ENCODE peak calls at places on chromosomes 2 and 18, in seven cellular contexts. M is Peyer's patch, F is NB4, K is transverse colon, J is right lobe of liver, C is A549, T is GM12891. A is an unnamed sample.

GRCh38 chr2:229996320-229996719 is 72.4 kb downstream of the SLC16A14 start:
- DNase-seq in C (no peak), F (no peak), K (no peak), J (no peak), T (no peak), M (no peak), A (no peak)

GRCh38 chr2:207467716-207468347 is 61.9 kb upstream of the CREB1 start:
- DNase-seq in F (no peak), T (no peak), C (no peak), K (no peak), J (no peak), M (no peak), A (no peak)

GRCh38 chr2:239256297-239256696 is 144.5 kb downstream of the HDAC4 start:
- DNase-seq in J (no peak), M (no peak), F (no peak), K (peak), T (no peak), C (no peak), A (no peak)

GRCh38 chr18:70195014-70195614 is 10.4 kb downstream of the RTTN start:
- DNase-seq in F (no peak), C (no peak), T (no peak), J (no peak), K (no peak), M (no peak), A (no peak)

GRCh38 chr2:222440670-222441422 is 16.5 kb downstream of the SGPP2 start:
- DNase-seq in F (peak), J (no peak), K (no peak), M (no peak), C (no peak), T (no peak), A (peak)

GRCh38 chr2:173414823-173415322 is 60.2 kb downstream of the CDCA7 start:
- DNase-seq in K (no peak), T (no peak), M (no peak), C (no peak), J (no peak), F (no peak), A (no peak)

GRCh38 chr2:197028633-197029032 is 102.1 kb upstream of the PGAP1 start:
- DNase-seq in T (no peak), J (no peak), K (no peak), F (no peak), M (no peak), C (no peak), A (no peak)

GRCh38 chr2:223970343-223971128 is 13.3 kb downstream of the MRPL44 start:
- DNase-seq in T (no peak), K (no peak), J (no peak), F (peak), C (no peak), M (peak), A (no peak)

GRCh38 chr2:188122983-188123382 is 168.7 kb upstream of the GULP1 start:
- DNase-seq in C (no peak), F (no peak), T (no peak), J (no peak), K (no peak), M (no peak), A (no peak)

GRCh38 chr2:41886145-41886664 is 161.6 kb upstream of the PKDCC start:
- DNase-seq in K (no peak), T (no peak), F (no peak), M (no peak), C (no peak), J (no peak), A (no peak)

GRCh38 chr2:65846984-65847383 is 414.6 kb upstream of the SPRED2 start:
- DNase-seq in J (no peak), M (no peak), F (no peak), K (no peak), C (no peak), T (no peak), A (no peak)

GRCh38 chr2:158713523-158714138 is 81.5 kb upstream of the DAPL1 start:
- DNase-seq in T (no peak), J (no peak), K (no peak), F (no peak), C (no peak), M (no peak), A (no peak)

GRCh38 chr2:232368311-232368731 is 10.2 kb upstream of the ALPP start:
- DNase-seq in M (no peak), J (no peak), F (no peak), C (peak), T (no peak), K (no peak), A (peak)

GRCh38 chr2:236600892-236601291 is 31.3 kb downstream of the ACKR3 start:
- DNase-seq in C (no peak), J (no peak), K (no peak), T (no peak), F (no peak), M (no peak), A (no peak)

GRCh38 chr2:102141915-102142828 is at the start of gene IL1R1:
- DNase-seq in J (peak), M (no peak), F (peak), K (peak), C (peak), T (peak), A (peak)

GRCh38 chr2:29627366-29627765 is 294.0 kb downstream of the ALK start:
- DNase-seq in T (no peak), J (no peak), K (no peak), M (no peak), C (no peak), F (no peak), A (no peak)

GRCh38 chr2:203855274-203855673 is 12.3 kb upstream of the CTLA4 start:
- DNase-seq in T (no peak), F (no peak), J (no peak), C (no peak), M (no peak), K (no peak), A (no peak)

GRCh38 chr2:46339676-46340459 is 42.7 kb downstream of the EPAS1 start:
- DNase-seq in K (no peak), F (peak), J (no peak), M (no peak), T (no peak), C (no peak), A (no peak)

GRCh38 chr18:78221496-78221895 is 758.1 kb upstream of the SALL3 start:
- DNase-seq in J (no peak), T (no peak), C (no peak), F (no peak), M (no peak), K (no peak), A (no peak)

GRCh38 chr2:235747868-235748144 is 254.0 kb downstream of the AGAP1 start:
- DNase-seq in M (no peak), F (no peak), K (peak), T (no peak), J (peak), C (no peak), A (no peak)

GRCh38 chr18:50748243-50749229 is 71.3 kb downstream of the MRO start:
- DNase-seq in C (no peak), M (no peak), J (no peak), K (no peak), F (no peak), T (no peak), A (no peak)

GRCh38 chr2:26961603-26962184 is 8.7 kb upstream of the MAPRE3 start:
- DNase-seq in J (peak), M (peak), T (peak), F (peak), C (peak), K (peak), A (peak)

GRCh38 chr2:58240938-58241755 is at the start of gene FANCL:
- DNase-seq in T (peak), F (peak), C (peak), J (peak), K (peak), M (peak), A (peak)
- TF ChIP-seq POLR2A in T (peak), F (peak), C (peak), J (peak), K (peak), M (peak), A (peak)

GRCh38 chr18:3248670-3249359 is 1.2 kb downstream of the MYL12A start:
- DNase-seq in F (peak), C (no peak), K (peak), T (no peak), J (no peak), M (peak), A (no peak)
- TF ChIP-seq POLR2A in F (no peak), C (no peak), K (peak), T (peak), J (peak), M (peak), A (no peak)

GRCh38 chr18:45967007-45967706 is at the start of gene EPG5:
- DNase-seq in F (peak), T (peak), K (peak), J (peak), C (peak), M (peak), A (peak)
- TF ChIP-seq POLR2A in F (peak), T (peak), K (peak), J (peak), C (peak), M (peak), A (peak)

GRCh38 chr2:130766037-130766436 is 10.7 kb downstream of the AMER3 start:
- DNase-seq in M (no peak), K (no peak), C (no peak), F (no peak), T (no peak), J (no peak), A (no peak)

GRCh38 chr2:130766711-130767407 is 11.5 kb downstream of the AMER3 start:
- DNase-seq in F (no peak), C (no peak), T (no peak), J (no peak), K (no peak), M (no peak), A (no peak)

GRCh38 chr2:130767408-130767775 is 12.1 kb downstream of the AMER3 start:
- DNase-seq in F (no peak), K (no peak), J (no peak), M (no peak), T (no peak), C (no peak), A (no peak)

GRCh38 chr2:130769343-130769907 is 14.1 kb downstream of the AMER3 start:
- DNase-seq in F (no peak), T (no peak), C (no peak), M (no peak), K (no peak), J (no peak), A (no peak)

DNA sequence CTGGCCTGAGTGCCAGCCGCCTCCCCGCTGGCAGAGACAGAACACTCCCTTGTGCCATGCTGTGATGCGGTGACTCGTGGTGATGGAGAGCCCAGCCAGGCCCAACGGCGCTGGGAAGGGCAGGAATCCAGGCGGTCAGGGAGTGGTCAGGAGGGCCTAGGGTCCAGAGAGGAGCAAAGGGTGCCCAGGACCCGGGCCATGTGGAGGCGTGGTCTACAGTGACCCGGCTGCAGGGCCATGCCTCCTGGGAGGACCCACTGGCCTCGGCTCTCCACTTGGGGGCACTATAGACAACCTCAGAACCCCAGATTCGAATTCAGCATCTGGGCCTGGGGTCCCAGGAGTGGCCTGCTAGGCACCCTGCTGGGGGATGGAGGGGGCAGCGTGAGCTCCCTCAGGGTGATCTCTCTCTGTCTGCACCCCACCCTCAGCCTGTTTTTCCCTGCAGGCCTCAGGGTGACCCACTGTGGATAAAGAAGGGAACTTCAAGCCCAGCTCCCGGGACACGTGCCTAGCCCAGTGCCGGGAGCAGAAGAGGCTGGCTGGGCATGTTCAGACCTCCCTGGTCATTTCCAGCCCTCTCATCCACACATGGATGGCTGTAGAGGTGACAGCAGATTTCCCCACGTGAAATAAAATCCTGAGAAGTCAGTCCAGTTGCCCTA is 13.0 kb downstream of the AMER3 start:
- DNase-seq in J (no peak), C (no peak), M (no peak), T (no peak), F (peak), K (no peak), A (peak)
- TF ChIP-seq POLR2A in J (no peak), C (no peak), M (no peak), T (no peak), F (no peak), K (no peak), A (no peak)

GRCh38 chr2:178478442-178479274 is at the start of gene FKBP7:
- DNase-seq in K (peak), T (peak), M (peak), F (peak), C (peak), J (peak), A (peak)

GRCh38 chr2:178478102-178478441 is 328 bp downstream of the FKBP7 start:
- DNase-seq in J (no peak), T (no peak), C (no peak), M (no peak), K (peak), F (peak), A (no peak)

GRCh38 chr2:178479275-178479616 is 846 bp upstream of the FKBP7 start:
- DNase-seq in C (no peak), J (no peak), T (no peak), K (no peak), M (no peak), F (no peak), A (no peak)

GRCh38 chr2:178482437-178482836 is 2.2 kb downstream of the PLEKHA3 start:
- DNase-seq in T (peak), C (no peak), M (no peak), J (no peak), F (peak), K (no peak), A (no peak)

GRCh38 chr2:178480227-178481181 is at the start of gene PLEKHA3:
- DNase-seq in J (peak), M (peak), T (peak), C (peak), K (peak), F (peak), A (peak)
- TF ChIP-seq POLR2A in J (peak), M (peak), T (peak), C (peak), K (peak), F (peak), A (peak)

GRCh38 chr2:178474560-178474959 is 3.8 kb downstream of the FKBP7 start:
- DNase-seq in J (no peak), F (no peak), T (no peak), K (no peak), M (no peak), C (no peak), A (no peak)

GRCh38 chr2:178476477-178476876 is 1.9 kb downstream of the FKBP7 start:
- DNase-seq in M (no peak), C (no peak), F (no peak), J (no peak), K (no peak), T (no peak), A (no peak)

GRCh38 chr2:178484245-178485041 is 4.2 kb downstream of the PLEKHA3 start:
- DNase-seq in K (no peak), C (no peak), F (no peak), M (no peak), T (no peak), J (peak), A (no peak)

GRCh38 chr2:178477443-178478099 is 829 bp downstream of the FKBP7 start:
- DNase-seq in J (no peak), F (peak), C (no peak), T (no peak), M (no peak), K (no peak), A (no peak)

DNA sequence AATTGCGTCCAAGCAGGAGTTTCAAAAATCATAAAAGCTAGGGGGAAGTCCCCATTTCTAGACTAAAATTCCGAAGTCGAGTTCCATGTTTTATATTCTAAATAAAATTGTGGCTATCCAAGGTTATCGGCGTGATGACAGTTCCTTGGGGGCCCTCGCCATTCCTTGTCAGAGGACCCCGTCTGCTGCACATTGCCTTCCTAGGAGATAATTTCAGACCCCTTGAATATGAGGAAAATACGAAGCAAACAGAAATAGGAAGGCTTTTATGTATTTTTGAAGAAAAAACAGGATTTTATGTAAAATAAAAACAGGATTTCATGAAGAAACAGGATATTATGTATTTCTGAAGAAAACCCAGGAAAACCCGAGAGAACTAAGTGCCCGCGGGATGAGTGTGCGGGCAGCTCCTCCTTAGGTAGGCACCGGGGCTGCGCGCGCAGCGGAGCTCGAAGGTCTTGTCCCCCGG is 465 bp upstream of the PLEKHA3 start:
- DNase-seq in K (no peak), J (no peak), C (no peak), T (no peak), F (no peak), M (no peak), A (no peak)
- TF ChIP-seq POLR2A in K (no peak), J (no peak), C (no peak), T (no peak), F (no peak), M (no peak), A (no peak)

GRCh38 chr18:9916814-9917213 is 3.0 kb downstream of the VAPA start:
- DNase-seq in M (no peak), F (no peak), J (no peak), K (no peak), C (no peak), T (no peak), A (no peak)

GRCh38 chr18:9916067-9916684 is 2.4 kb downstream of the VAPA start:
- DNase-seq in C (no peak), K (no peak), M (no peak), T (no peak), F (no peak), J (no peak), A (no peak)

GRCh38 chr18:9914334-9914583 is 443 bp downstream of the VAPA start:
- DNase-seq in F (peak), K (no peak), J (no peak), M (no peak), T (no peak), C (no peak), A (no peak)

GRCh38 chr18:9914584-9915290 is 921 bp downstream of the VAPA start:
- DNase-seq in F (peak), M (peak), K (peak), T (peak), C (peak), J (peak), A (peak)

DNA sequence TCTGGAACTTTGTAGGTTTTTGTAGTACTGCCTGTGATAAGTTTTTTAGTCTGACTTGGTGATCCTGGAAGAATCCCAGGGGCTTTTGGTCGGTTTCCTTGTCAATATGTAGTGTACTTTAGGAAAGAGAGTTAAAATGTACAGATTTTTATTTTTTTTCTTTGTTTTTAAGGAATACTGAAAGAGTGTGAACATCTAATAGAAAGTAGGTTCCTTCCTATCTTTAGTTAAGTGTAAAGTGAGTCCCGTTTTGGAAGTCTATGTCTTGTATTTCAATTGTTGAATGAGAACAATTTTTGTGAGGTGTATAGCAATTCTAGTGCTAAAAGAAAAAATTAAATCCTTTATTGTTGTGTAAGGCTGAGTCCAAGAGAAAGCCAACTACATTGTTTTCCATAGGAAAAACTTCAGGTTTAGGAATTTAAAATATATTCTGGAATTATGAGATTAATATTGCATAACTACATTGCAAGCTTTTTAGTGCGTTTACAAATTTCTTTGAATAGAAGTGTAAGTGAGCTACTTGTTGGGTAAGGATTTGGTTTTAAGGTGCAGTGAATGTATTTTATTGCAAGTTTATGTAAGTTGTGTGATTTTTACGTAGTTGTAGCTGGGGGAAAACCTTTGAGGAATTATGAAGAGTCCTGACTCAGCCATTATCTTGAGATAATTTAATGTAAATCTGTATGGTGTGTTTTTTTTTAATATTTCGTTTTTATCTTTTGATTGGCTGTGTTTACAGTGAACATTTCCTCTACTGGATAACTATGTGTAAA is 1.7 kb downstream of the VAPA start:
- DNase-seq in F (no peak), J (no peak), T (no peak), C (no peak), M (no peak), K (no peak), A (no peak)
- TF ChIP-seq POLR2A in F (no peak), J (no peak), T (no peak), C (no peak), M (no peak), K (no peak), A (no peak)

DNA sequence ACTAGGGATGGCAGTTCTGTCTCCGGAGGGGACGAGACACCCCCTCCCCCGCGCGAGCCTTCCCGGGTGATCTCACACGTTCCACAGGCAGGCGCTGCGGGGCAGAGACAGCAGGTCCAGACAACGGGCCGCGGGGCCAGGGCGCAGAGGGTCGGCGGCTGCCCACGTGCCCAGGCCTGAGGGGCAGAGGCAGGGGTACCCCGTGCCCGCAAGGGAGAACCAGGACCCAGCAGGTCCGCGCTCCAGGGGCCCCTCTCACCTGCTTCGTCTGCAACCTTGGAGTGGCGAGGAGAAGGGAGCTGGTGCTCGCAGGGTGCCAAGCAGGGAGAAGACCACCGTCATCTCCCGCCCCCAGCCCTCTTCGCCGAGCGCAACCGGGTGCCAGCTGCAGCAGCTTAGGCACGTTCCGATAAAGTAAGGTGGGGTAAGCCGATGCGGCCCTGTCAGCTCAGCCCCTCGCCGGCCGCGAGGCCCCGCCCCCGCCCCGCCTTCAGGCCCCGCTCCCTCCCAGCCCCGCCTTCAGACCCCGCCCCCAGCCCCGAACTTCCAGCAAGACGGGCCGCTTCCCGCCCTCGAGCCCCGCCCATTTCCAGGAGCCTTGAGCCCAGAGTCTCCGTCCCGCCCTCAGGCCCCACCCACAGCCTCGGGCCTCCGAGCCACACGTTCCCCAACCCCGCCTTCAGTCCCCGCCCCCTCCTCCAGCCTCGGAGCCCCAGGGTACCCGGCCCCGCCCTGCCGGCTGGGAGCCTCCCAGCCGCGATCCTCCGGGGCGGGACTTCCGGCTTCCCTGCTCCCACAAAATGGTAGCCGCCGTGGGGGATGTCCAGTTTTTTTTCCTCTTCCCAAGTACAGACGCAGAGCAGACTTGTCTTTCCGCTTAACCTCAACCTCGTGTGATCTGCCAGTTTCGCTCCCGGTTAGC is at the start of gene GPR155:
- DNase-seq in K (peak), T (peak), J (peak), C (peak), M (peak), F (peak), A (peak)
- TF ChIP-seq POLR2A in K (peak), T (peak), J (peak), C (peak), M (peak), F (peak), A (peak)

A was measured in H54.